ENCODE peak calls at places on chromosomes 7 and 10, in four cellular contexts. L is HL-60, M is K562, Z is GM12878. D is an unnamed sample.

GRCh38 chr7:140732436-140732835 is 35.9 kb downstream of the NDUFB2 start:
- DNase-seq in L (no peak), M (no peak), Z (no peak), D (no peak)

GRCh38 chr7:138267934-138268333 is 191.7 kb downstream of the AKR1D1 start:
- DNase-seq in L (no peak), M (no peak), Z (no peak), D (no peak)

GRCh38 chr7:64882341-64883112 is 20.5 kb upstream of the ZNF273 start:
- DNase-seq in L (no peak), M (no peak), Z (no peak), D (no peak)

GRCh38 chr10:27741173-27742091 is 4.2 kb downstream of the MKX start:
- DNase-seq in L (no peak), M (no peak), Z (no peak), D (peak)

GRCh38 chr7:5526190-5527037 is 102.8 kb upstream of the TNRC18 start:
- DNase-seq in L (peak), M (no peak), Z (no peak), D (no peak)

GRCh38 chr10:43078986-43079273 is 2.1 kb downstream of the RET start:
- DNase-seq in L (no peak), M (peak), Z (no peak), D (peak)

GRCh38 chr7:18834574-18835361 is 282.7 kb downstream of the TWIST1 start:
- DNase-seq in L (no peak), M (no peak), Z (no peak), D (no peak)

GRCh38 chr10:44963772-44964633 is 4.4 kb downstream of the RASSF4 start:
- DNase-seq in L (no peak), M (no peak), Z (no peak), D (no peak)

GRCh38 chr10:94097656-94098055 is 103.9 kb downstream of the PLCE1 start:
- DNase-seq in L (no peak), M (no peak), Z (no peak), D (no peak)

GRCh38 chr7:83469076-83469475 is 179.9 kb downstream of the SEMA3E start:
- DNase-seq in L (no peak), M (no peak), Z (no peak), D (no peak)

GRCh38 chr10:79074732-79075131 is 6.0 kb downstream of the ZMIZ1 start:
- DNase-seq in L (no peak), M (no peak), Z (no peak), D (no peak)

GRCh38 chr7:24138366-24138765 is 145.6 kb upstream of the NPY start:
- DNase-seq in L (no peak), M (no peak), Z (no peak), D (no peak)

GRCh38 chr7:108004220-108005142 is 1.5 kb upstream of the LAMB1 start:
- DNase-seq in L (no peak), M (no peak), Z (no peak), D (no peak)

GRCh38 chr10:77082601-77083252 is 554.9 kb downstream of the KCNMA1 start:
- DNase-seq in L (no peak), M (no peak), Z (no peak), D (no peak)

GRCh38 chr7:90917536-90917935 is 321.4 kb downstream of the CDK14 start:
- DNase-seq in L (no peak), M (no peak), Z (no peak), D (no peak)

GRCh38 chr7:95951997-95952795 is 179.8 kb downstream of the DYNC1I1 start:
- DNase-seq in L (no peak), M (no peak), Z (no peak), D (no peak)

GRCh38 chr7:26369519-26370385 is 78.1 kb downstream of the SNX10 start:
- DNase-seq in L (peak), M (peak), Z (no peak), D (no peak)

GRCh38 chr10:110783509-110784103 is 88.1 kb upstream of the PDCD4 start:
- DNase-seq in L (no peak), M (no peak), Z (no peak), D (no peak)

GRCh38 chr10:113960617-113961260 is 82.9 kb upstream of the ADRB1 start:
- DNase-seq in L (peak), M (no peak), Z (no peak), D (no peak)

GRCh38 chr10:30233186-30233958 is 115.7 kb downstream of the MTPAP start:
- DNase-seq in L (no peak), M (no peak), Z (no peak), D (no peak)

GRCh38 chr10:15433850-15434537 is 62.9 kb upstream of the FAM171A1 start:
- DNase-seq in L (peak), M (peak), Z (no peak), D (peak)

GRCh38 chr7:126839624-126840023 is 413.1 kb downstream of the GRM8 start:
- DNase-seq in L (no peak), M (no peak), Z (no peak), D (no peak)
- TF ChIP-seq SPI1 in L (no peak), M (no peak), Z (no peak), D (no peak)

GRCh38 chr10:91672021-91672608 is 39.2 kb upstream of the PPP1R3C start:
- DNase-seq in L (no peak), M (no peak), Z (no peak), D (no peak)
- TF ChIP-seq SPI1 in L (no peak), M (peak), Z (no peak), D (no peak)

GRCh38 chr10:86687750-86688149 is 19.4 kb downstream of the LDB3 start:
- DNase-seq in L (no peak), M (no peak), Z (no peak), D (no peak)

GRCh38 chr10:86688398-86688921 is 20.1 kb downstream of the LDB3 start:
- DNase-seq in L (peak), M (peak), Z (no peak), D (peak)

GRCh38 chr10:86690657-86691084 is 22.4 kb downstream of the LDB3 start:
- DNase-seq in L (no peak), M (no peak), Z (no peak), D (no peak)

GRCh38 chr10:86690231-86690630 is 21.9 kb downstream of the LDB3 start:
- DNase-seq in L (no peak), M (no peak), Z (no peak), D (no peak)

DNA sequence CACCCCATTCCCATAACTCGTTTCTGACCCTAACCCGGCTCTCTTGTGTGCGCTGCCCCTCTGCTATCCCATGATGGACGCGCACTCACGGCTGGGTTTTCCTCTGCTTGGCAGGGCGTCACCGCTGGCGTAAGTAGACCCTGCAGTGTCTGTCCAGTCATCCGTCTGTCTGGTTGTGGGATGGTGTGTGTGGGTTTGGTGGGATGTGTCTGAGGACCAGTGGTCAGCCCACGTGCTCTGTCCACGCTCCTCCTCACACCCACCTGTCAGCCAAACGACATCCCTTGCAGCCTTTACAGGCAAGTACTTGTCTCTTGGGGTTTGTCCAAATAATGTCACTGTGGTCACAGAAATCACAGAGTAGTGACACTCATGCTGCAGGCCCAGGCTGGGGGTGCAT is 20.8 kb downstream of the LDB3 start:
- DNase-seq in L (no peak), M (no peak), Z (no peak), D (no peak)
- TF ChIP-seq SPI1 in L (no peak), M (no peak), Z (no peak), D (no peak)

GRCh38 chr7:127551941-127552340 is 33.5 kb downstream of the GCC1 start:
- DNase-seq in L (no peak), M (no peak), Z (no peak), D (no peak)

GRCh38 chr7:127546313-127546712 is 39.1 kb downstream of the GCC1 start:
- DNase-seq in L (no peak), M (no peak), Z (no peak), D (no peak)

DNA sequence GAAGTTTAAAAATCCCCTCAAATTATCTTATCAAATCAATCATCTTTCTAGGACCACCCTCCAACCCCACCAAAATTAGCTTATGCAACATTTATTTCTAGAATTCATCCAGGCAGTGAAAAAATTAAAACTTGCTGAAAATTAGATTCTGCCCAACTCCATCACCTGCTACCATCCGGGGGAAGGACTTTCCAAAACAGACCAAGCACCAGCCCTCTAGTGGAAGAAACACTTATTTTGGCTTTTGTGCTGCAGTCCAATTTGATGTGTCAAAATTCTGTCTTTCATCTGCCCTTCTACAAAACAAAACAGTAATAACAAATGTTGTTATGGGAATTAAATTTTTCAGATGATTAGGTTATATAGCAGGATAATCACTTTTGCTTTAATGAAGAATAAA is 35.1 kb downstream of the GCC1 start:
- DNase-seq in L (no peak), M (peak), Z (no peak), D (no peak)
- TF ChIP-seq SPI1 in L (no peak), M (no peak), Z (no peak), D (no peak)

GRCh38 chr7:149714081-149714909 is 59.1 kb downstream of the ZNF467 start:
- DNase-seq in L (peak), M (peak), Z (peak), D (peak)
- TF ChIP-seq SPI1 in L (no peak), M (no peak), Z (no peak), D (no peak)

GRCh38 chr10:60099998-60100747 is 193.8 kb upstream of the CCDC6 start:
- DNase-seq in L (no peak), M (peak), Z (no peak), D (no peak)
- TF ChIP-seq SPI1 in L (no peak), M (no peak), Z (no peak), D (no peak)

GRCh38 chr10:103720328-103720963 is 134.9 kb downstream of the SH3PXD2A start:
- DNase-seq in L (no peak), M (no peak), Z (no peak), D (no peak)
- TF ChIP-seq SPI1 in L (no peak), M (no peak), Z (no peak), D (no peak)

GRCh38 chr10:8104005-8104404 is 49.5 kb downstream of the GATA3 start:
- DNase-seq in L (no peak), M (no peak), Z (no peak), D (no peak)

GRCh38 chr10:8100366-8100765 is 45.9 kb downstream of the GATA3 start:
- DNase-seq in L (no peak), M (no peak), Z (no peak), D (no peak)

GRCh38 chr10:8103543-8103942 is 49.1 kb downstream of the GATA3 start:
- DNase-seq in L (no peak), M (no peak), Z (no peak), D (no peak)

GRCh38 chr10:8105932-8106331 is 51.4 kb downstream of the GATA3 start:
- DNase-seq in L (no peak), M (no peak), Z (no peak), D (no peak)

GRCh38 chr10:8102708-8103401 is 48.4 kb downstream of the GATA3 start:
- DNase-seq in L (no peak), M (no peak), Z (no peak), D (no peak)
- TF ChIP-seq SPI1 in L (no peak), M (no peak), Z (peak), D (peak)

DNA sequence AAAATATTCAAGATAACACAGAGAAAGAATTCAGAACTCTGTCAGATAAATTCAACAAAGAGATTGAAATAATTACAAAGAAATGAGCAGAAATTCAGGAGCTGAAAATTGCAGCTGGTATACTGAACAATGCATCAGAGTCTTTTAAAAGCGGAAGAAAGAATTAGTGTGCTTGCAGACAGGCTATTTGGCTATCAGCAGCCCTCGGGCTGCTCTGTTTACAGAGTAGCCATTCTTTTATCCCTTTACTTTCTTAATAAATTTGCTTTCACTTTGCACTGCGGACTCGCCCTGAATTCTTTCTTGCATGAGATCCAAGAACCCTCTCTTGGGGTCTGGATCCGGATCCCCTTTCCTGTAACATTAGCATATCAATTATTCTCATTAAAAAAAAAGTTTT is 1040.0 kb downstream of the SORCS3 start:
- DNase-seq in L (no peak), M (no peak), Z (no peak), D (no peak)
- TF ChIP-seq SPI1 in L (no peak), M (no peak), Z (no peak), D (no peak)

GRCh38 chr10:124644771-124645170 is 99.4 kb downstream of the FAM53B start:
- DNase-seq in L (no peak), M (no peak), Z (no peak), D (no peak)

GRCh38 chr10:124641282-124642075 is 102.7 kb downstream of the FAM53B start:
- DNase-seq in L (peak), M (peak), Z (peak), D (no peak)

GRCh38 chr10:124644281-124644680 is 99.9 kb downstream of the FAM53B start:
- DNase-seq in L (no peak), M (no peak), Z (no peak), D (no peak)

GRCh38 chr10:124642076-124642710 is 102.0 kb downstream of the FAM53B start:
- DNase-seq in L (no peak), M (no peak), Z (no peak), D (no peak)

DNA sequence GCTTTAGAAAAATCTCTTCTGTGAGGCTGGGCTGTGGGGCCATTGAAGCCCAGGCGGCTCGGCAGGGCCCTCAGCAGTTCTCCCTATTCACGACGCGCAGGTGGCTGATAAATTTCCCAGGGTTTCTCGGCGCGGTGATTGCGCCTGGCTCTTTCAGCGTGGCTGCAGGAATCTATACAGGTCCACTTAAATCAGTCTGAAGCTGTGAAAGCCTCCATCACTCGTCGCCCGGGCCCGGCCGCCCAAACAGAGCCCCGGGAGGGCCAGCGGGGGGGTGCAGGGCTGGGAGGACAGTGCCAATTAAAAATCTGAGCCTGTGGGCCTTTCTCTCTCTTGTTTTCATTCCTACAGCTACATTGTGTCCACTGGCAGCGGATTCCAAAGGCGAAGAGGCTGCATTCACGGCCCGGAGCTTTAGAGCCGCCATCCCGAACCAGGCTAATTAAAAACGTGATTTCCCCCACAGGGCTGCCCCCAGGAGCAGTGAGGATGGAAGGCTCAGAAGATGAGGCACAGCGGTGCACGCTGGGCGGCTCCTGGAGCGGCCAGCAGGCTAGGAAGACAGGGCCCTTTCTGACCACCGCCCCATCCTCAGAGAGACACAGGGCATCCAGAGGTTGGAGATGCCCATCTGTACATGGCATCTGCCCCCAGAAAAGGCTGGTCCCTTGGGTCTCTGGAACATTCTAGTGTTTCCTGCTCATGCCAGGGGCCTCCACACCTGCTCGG is 100.7 kb downstream of the FAM53B start:
- DNase-seq in L (no peak), M (no peak), Z (no peak), D (no peak)
- TF ChIP-seq SPI1 in L (no peak), M (no peak), Z (no peak), D (no peak)